ENCODE peak calls at places on chromosomes 13 and 19, in ten cellular contexts. G, V, M, I, U, H, Q, P, N and D are unnamed samples.

GRCh38 chr19:33684550-33685303 is 63.0 kb downstream of the CHST8 start:
- DNase-seq in G (no peak), V (peak; percentile 17), M (no peak), I (no peak), U (no peak), H (no peak), Q (no peak), P (no peak), N (no peak), D (no peak)

GRCh38 chr13:78241278-78241919 is 322.8 kb upstream of the EDNRB start:
- DNase-seq in G (no peak), V (no peak), M (no peak), I (peak; percentile 51), U (no peak), H (peak; percentile 14), Q (no peak), P (peak; percentile 71), N (no peak), D (peak; percentile 13)

GRCh38 chr19:6318772-6319171 is 14.6 kb downstream of the ACER1 start:
- DNase-seq in G (no peak), V (no peak), M (no peak), I (peak; percentile 27), U (no peak), H (no peak), Q (no peak), P (no peak), N (no peak), D (no peak)

GRCh38 chr19:33039108-33039599 is 25.5 kb downstream of the RHPN2 start:
- DNase-seq in G (no peak), V (no peak), M (no peak), I (no peak), U (no peak), H (no peak), Q (no peak), P (no peak), N (no peak), D (no peak)

GRCh38 chr19:8429044-8429443 is 15.7 kb upstream of the HNRNPM start:
- DNase-seq in G (no peak), V (no peak), M (no peak), I (no peak), U (no peak), H (no peak), Q (no peak), P (no peak), N (no peak), D (no peak)

GRCh38 chr13:79541426-79542049 is 60.6 kb downstream of the NDFIP2 start:
- DNase-seq in G (no peak), V (no peak), M (no peak), I (peak; percentile 82), U (no peak), H (no peak), Q (no peak), P (peak; percentile 51), N (no peak), D (no peak)

GRCh38 chr19:17873661-17874422 is 2.1 kb downstream of the SLC5A5 start:
- DNase-seq in G (peak; percentile 63), V (no peak), M (no peak), I (peak; percentile 60), U (no peak), H (no peak), Q (no peak), P (peak; percentile 71), N (no peak), D (no peak)

GRCh38 chr19:18197306-18197705 is 4.3 kb downstream of the MPV17L2 start:
- DNase-seq in G (no peak), V (no peak), M (no peak), I (no peak), U (no peak), H (no peak), Q (no peak), P (no peak), N (no peak), D (no peak)

GRCh38 chr19:55436847-55437246 is 6.3 kb downstream of the SHISA7 start:
- DNase-seq in G (no peak), V (no peak), M (no peak), I (no peak), U (peak; percentile 31), H (no peak), Q (no peak), P (no peak), N (no peak), D (no peak)

GRCh38 chr19:56538761-56539263 is at the start of gene ZFP28:
- DNase-seq in G (no peak), V (no peak), M (peak; percentile 83), I (no peak), U (peak; percentile 90), H (peak; percentile 89), Q (peak; percentile 73), P (no peak), N (peak; percentile 53), D (peak; percentile 89)

GRCh38 chr13:100306444-100306999 is 217.6 kb downstream of the PCCA start:
- DNase-seq in G (no peak), V (no peak), M (no peak), I (no peak), U (no peak), H (no peak), Q (no peak), P (peak; percentile 9), N (no peak), D (no peak)

GRCh38 chr13:51479199-51479523 is 26.3 kb upstream of the INTS6 start:
- DNase-seq in G (no peak), V (no peak), M (no peak), I (peak; percentile 60), U (no peak), H (no peak), Q (no peak), P (no peak), N (no peak), D (no peak)

DNA sequence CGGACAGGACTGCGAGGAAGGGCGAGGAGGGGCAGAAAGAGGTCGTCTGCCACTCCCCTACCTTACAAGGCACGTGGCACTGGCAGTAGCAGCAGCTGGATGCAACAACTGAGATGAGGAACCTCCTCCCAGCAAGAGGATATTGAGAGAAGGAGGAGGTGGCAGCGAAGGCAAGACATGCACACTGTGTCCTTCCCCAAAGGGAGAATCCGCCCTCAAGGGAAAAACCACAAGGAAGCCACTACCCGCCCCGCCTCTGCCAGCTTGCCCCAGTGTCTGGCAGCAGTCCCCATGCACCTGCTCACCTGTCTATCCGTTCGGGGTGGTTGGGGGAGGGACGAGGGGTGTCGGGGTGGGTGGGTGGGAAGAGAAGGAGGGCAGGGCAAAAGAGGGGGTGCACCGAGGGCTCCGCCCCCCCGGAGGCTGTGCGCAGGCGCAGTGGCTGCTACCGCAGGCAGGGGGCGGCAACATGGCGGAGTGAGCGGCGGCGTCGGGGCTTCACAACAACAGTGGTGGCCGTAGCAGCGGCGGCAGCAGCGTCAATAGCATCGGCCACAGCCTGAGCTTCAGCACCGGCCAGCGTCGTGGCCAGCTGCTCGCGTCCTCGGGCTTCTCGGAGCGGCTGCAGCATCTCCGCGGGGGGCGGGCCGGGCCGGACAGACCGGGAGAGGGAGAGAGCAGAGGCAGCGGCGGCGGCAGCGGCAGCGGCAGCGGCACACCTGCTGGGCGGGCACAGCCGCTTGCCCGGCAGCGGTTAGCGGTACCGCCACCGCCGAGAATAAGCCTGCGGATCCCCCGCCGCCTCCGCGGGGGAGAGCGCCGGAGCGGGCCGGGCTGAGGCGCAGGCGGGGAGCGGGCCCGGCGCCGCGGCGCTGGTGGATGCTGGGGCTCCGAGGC is at the start of gene NBEA:
- DNase-seq in G (peak; percentile 74), V (peak; percentile 86), M (peak; percentile 80), I (peak; percentile 74), U (peak; percentile 85), H (peak; percentile 87), Q (peak; percentile 48), P (peak; percentile 87), N (peak; percentile 17), D (peak; percentile 77)
- TF ChIP-seq CTCF in G (peak; percentile 53), V (peak; percentile 15), M (peak; percentile 25), I (no peak), U (peak; percentile 40), H (peak; percentile 35), Q (peak; percentile 24), P (peak; percentile 18), N (peak; percentile 43), D (peak; percentile 69)

GRCh38 chr13:111371211-111371610 is 50.8 kb downstream of the TEX29 start:
- DNase-seq in G (no peak), V (no peak), M (no peak), I (no peak), U (no peak), H (no peak), Q (no peak), P (no peak), N (no peak), D (no peak)
- H3K4me1 ChIP-seq in G (no peaks in the 10 kb centered on the region), V (no peaks in the 10 kb centered on the region), M (no peaks in the 10 kb centered on the region), I (no peaks in the 10 kb centered on the region), U (no peaks in the 10 kb centered on the region), H (no peaks in the 10 kb centered on the region), Q (no peaks in the 10 kb centered on the region), P (no peaks in the 10 kb centered on the region), N (no peaks in the 10 kb centered on the region), D (no peaks in the 10 kb centered on the region)

GRCh38 chr19:11191934-11192333 is 5.4 kb downstream of the KANK2 start:
- DNase-seq in G (no peak), V (no peak), M (no peak), I (no peak), U (no peak), H (no peak), Q (no peak), P (no peak), N (no peak), D (no peak)
- H3K4me3 ChIP-seq in G (no peak overlapping the region), V (no peak overlapping the region), M (no peak overlapping the region), I (no peak overlapping the region), U (no peak overlapping the region), H (peak overlapping the region; percentile 7), Q (peak overlapping the region; percentile 28), P (no peak overlapping the region), N (no peak overlapping the region), D (peak overlapping the region; percentile 84)

GRCh38 chr13:92967923-92968322 is 258.7 kb upstream of the GPC6 start:
- DNase-seq in G (no peak), V (no peak), M (no peak), I (peak; percentile 40), U (no peak), H (no peak), Q (no peak), P (no peak), N (no peak), D (no peak)
- TF ChIP-seq CTCF in G (no peak), V (no peak), M (no peak), I (peak; percentile 56), U (no peak), H (no peak), Q (no peak), P (no peak), N (no peak), D (no peak)

GRCh38 chr13:99264053-99264452 is 5.9 kb upstream of the GPR18 start:
- DNase-seq in G (no peak), V (no peak), M (no peak), I (no peak), U (no peak), H (no peak), Q (no peak), P (no peak), N (no peak), D (no peak)
- H3K4me1 ChIP-seq in G (no peaks in the 10 kb centered on the region), V (no peaks in the 10 kb centered on the region), M (peaks cover 11% of the 10 kb centered on the region), I (no peaks in the 10 kb centered on the region), U (peaks cover 42% of the 10 kb centered on the region), H (peaks cover 24% of the 10 kb centered on the region), Q (no peaks in the 10 kb centered on the region), P (no peaks in the 10 kb centered on the region), N (no peaks in the 10 kb centered on the region), D (peaks cover 24% of the 10 kb centered on the region)

GRCh38 chr19:14561832-14562351 is 10.0 kb downstream of the NDUFB7 start:
- DNase-seq in G (peak; percentile 61), V (peak; percentile 44), M (peak; percentile 53), I (no peak), U (peak; percentile 92), H (peak; percentile 57), Q (peak; percentile 41), P (peak; percentile 48), N (no peak), D (peak; percentile 57)
- H3K4me3 ChIP-seq in G (no peak overlapping the region), V (no peak overlapping the region), M (no peak overlapping the region), I (no peak overlapping the region), U (peak overlapping the region; percentile 74), H (no peak overlapping the region), Q (peak overlapping the region; percentile 39), P (no peak overlapping the region), N (no peak overlapping the region), D (peak overlapping the region; percentile 50)